ENCODE peak calls at places on chromosomes 6 and 20, in six cellular contexts. One of them, this sample, is unnamed.

GRCh38 chr6:20789162-20789561 is 254.9 kb downstream of the CDKAL1 start:
- DNase-seq in GM23338: no peak
- DNase-seq in HCT116: no peak
- DNase-seq in OCI-LY7: no peak
- DNase-seq in hepatocyte: peak; percentile 13
- DNase-seq in SK-N-SH: no peak
- DNase-seq in this sample: peak; percentile 31

GRCh38 chr6:81734081-81734480 is 18.4 kb downstream of the TENT5A start:
- DNase-seq in GM23338: peak; percentile 46
- DNase-seq in HCT116: no peak
- DNase-seq in OCI-LY7: no peak
- DNase-seq in hepatocyte: no peak
- DNase-seq in SK-N-SH: no peak
- DNase-seq in this sample: no peak

GRCh38 chr20:16279320-16279719 is 293.9 kb downstream of the KIF16B start:
- DNase-seq in GM23338: peak; percentile 45
- DNase-seq in HCT116: no peak
- DNase-seq in OCI-LY7: no peak
- DNase-seq in hepatocyte: no peak
- DNase-seq in SK-N-SH: no peak
- DNase-seq in this sample: no peak

GRCh38 chr6:137043710-137044365 is 927 bp downstream of the IL20RA start:
- DNase-seq in GM23338: peak; percentile 66
- DNase-seq in HCT116: no peak
- DNase-seq in OCI-LY7: no peak
- DNase-seq in hepatocyte: peak; percentile 34
- DNase-seq in SK-N-SH: no peak
- DNase-seq in this sample: peak; percentile 70

GRCh38 chr20:8421981-8422380 is 289.9 kb downstream of the PLCB1 start:
- DNase-seq in GM23338: no peak
- DNase-seq in HCT116: no peak
- DNase-seq in OCI-LY7: no peak
- DNase-seq in hepatocyte: no peak
- DNase-seq in SK-N-SH: no peak
- DNase-seq in this sample: peak; percentile 35

GRCh38 chr6:56387621-56388413 is 140.4 kb upstream of the COL21A1 start:
- DNase-seq in GM23338: no peak
- DNase-seq in HCT116: no peak
- DNase-seq in OCI-LY7: no peak
- DNase-seq in hepatocyte: peak; percentile 74
- DNase-seq in SK-N-SH: no peak
- DNase-seq in this sample: no peak

GRCh38 chr6:129744201-129744879 is 34.4 kb upstream of the ARHGAP18 start:
- DNase-seq in GM23338: peak; percentile 45
- DNase-seq in HCT116: peak; percentile 78
- DNase-seq in OCI-LY7: peak; percentile 37
- DNase-seq in hepatocyte: peak; percentile 29
- DNase-seq in SK-N-SH: no peak
- DNase-seq in this sample: peak; percentile 72

GRCh38 chr6:148307400-148307799 is 35.2 kb upstream of the SASH1 start:
- DNase-seq in GM23338: no peak
- DNase-seq in HCT116: no peak
- DNase-seq in OCI-LY7: no peak
- DNase-seq in hepatocyte: peak; percentile 18
- DNase-seq in SK-N-SH: no peak
- DNase-seq in this sample: peak; percentile 33

GRCh38 chr6:168619560-168620314 is 178.8 kb downstream of the SMOC2 start:
- DNase-seq in GM23338: no peak
- DNase-seq in HCT116: no peak
- DNase-seq in OCI-LY7: no peak
- DNase-seq in hepatocyte: no peak
- DNase-seq in SK-N-SH: no peak
- DNase-seq in this sample: no peak

GRCh38 chr6:107361568-107362270 is 97.6 kb downstream of the PDSS2 start:
- DNase-seq in GM23338: peak; percentile 35
- DNase-seq in HCT116: no peak
- DNase-seq in OCI-LY7: no peak
- DNase-seq in hepatocyte: no peak
- DNase-seq in SK-N-SH: no peak
- DNase-seq in this sample: peak; percentile 51

GRCh38 chr6:150069707-150070106 is 786 bp upstream of the ULBP3 start:
- DNase-seq in GM23338: no peak
- DNase-seq in HCT116: no peak
- DNase-seq in OCI-LY7: no peak
- DNase-seq in hepatocyte: peak; percentile 29
- DNase-seq in SK-N-SH: no peak
- DNase-seq in this sample: no peak

GRCh38 chr6:151263967-151264366 is 24.2 kb downstream of the AKAP12 start:
- DNase-seq in GM23338: peak; percentile 43
- DNase-seq in HCT116: no peak
- DNase-seq in OCI-LY7: no peak
- DNase-seq in hepatocyte: no peak
- DNase-seq in SK-N-SH: no peak
- DNase-seq in this sample: no peak

GRCh38 chr20:38881806-38882440 is 44.3 kb upstream of the FAM83D start:
- DNase-seq in GM23338: no peak
- DNase-seq in HCT116: no peak
- DNase-seq in OCI-LY7: no peak
- DNase-seq in hepatocyte: no peak
- DNase-seq in SK-N-SH: no peak
- DNase-seq in this sample: no peak

GRCh38 chr20:47667531-47668312 is 117.6 kb downstream of the SULF2 start:
- DNase-seq in GM23338: no peak
- DNase-seq in HCT116: no peak
- DNase-seq in OCI-LY7: no peak
- DNase-seq in hepatocyte: no peak
- DNase-seq in SK-N-SH: no peak
- DNase-seq in this sample: no peak

DNA sequence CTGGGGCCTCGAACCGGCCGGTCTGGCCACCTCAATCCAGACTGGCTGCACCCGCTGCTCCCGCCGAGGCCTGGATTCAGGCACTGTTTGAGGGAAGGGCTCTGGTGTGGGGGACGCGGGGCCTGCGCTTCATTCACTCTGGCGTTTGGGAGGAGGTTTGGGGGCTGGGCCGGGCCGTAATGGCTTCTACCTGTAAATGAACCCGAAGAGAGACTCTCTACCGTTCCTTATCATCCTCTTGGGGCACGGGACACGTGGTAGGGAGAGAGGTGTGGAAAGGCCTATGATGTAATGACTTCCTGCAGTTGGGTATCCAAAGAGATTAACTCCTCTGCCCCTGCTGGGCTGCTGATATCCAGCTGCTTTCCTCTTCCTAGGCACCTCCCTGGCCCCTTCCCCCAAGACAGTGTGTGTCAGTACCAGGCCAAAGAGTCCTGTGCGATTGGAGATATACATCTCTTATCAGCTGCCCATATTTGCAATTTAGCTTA is 1.8 kb downstream of the FOXO3 start:
- DNase-seq in GM23338: peak; percentile 94
- DNase-seq in HCT116: peak; percentile 69
- DNase-seq in OCI-LY7: no peak
- DNase-seq in hepatocyte: peak; percentile 87
- DNase-seq in SK-N-SH: peak; percentile 69
- DNase-seq in this sample: peak; percentile 71
- H3K27ac ChIP-seq in GM23338: no peak overlapping the region
- H3K27ac ChIP-seq in HCT116: peak overlapping the region; percentile 45
- H3K27ac ChIP-seq in OCI-LY7: no peak overlapping the region
- H3K27ac ChIP-seq in hepatocyte: peak overlapping the region; percentile 90
- H3K27ac ChIP-seq in SK-N-SH: peak overlapping the region; percentile 83
- H3K27ac ChIP-seq in this sample: peak overlapping the region; percentile 77

GRCh38 chr6:34276191-34276590 is 27.4 kb upstream of the SMIM29 start:
- DNase-seq in GM23338: no peak
- DNase-seq in HCT116: no peak
- DNase-seq in OCI-LY7: no peak
- DNase-seq in hepatocyte: no peak
- DNase-seq in SK-N-SH: no peak
- DNase-seq in this sample: no peak
- H3K9me2 ChIP-seq in GM23338: no peaks in the 10 kb centered on the region
- H3K9me2 ChIP-seq in HCT116: no peaks in the 10 kb centered on the region
- H3K9me2 ChIP-seq in OCI-LY7: no peaks in the 10 kb centered on the region
- H3K9me2 ChIP-seq in hepatocyte: no peaks in the 10 kb centered on the region
- H3K9me2 ChIP-seq in SK-N-SH: no peaks in the 10 kb centered on the region
- H3K9me2 ChIP-seq in this sample: no peaks in the 10 kb centered on the region

DNA sequence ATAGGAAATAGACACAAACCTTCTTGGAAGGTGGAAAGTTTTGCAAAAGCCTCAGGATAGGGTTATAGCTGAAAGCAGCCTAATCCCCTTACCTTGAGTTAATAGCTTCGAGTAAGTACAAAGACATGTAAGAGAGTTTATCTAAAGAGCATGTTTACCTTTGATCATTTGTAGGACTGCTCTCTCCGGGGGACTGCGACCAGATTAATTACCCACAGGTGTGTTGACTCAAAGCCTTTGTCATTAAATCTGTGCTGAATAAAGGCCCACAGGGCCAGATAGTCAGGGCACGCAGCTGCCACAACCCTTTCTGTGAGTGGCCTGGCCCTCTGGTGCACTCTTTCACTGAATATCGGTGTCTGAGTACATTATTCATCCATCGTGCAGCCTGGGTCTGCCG is 5.5 kb upstream of the MICA start:
- DNase-seq in GM23338: peak; percentile 35
- DNase-seq in HCT116: no peak
- DNase-seq in OCI-LY7: no peak
- DNase-seq in hepatocyte: no peak
- DNase-seq in SK-N-SH: no peak
- DNase-seq in this sample: peak; percentile 18
- H3K27ac ChIP-seq in GM23338: no peak overlapping the region
- H3K27ac ChIP-seq in HCT116: no peak overlapping the region
- H3K27ac ChIP-seq in OCI-LY7: no peak overlapping the region
- H3K27ac ChIP-seq in hepatocyte: no peak overlapping the region
- H3K27ac ChIP-seq in SK-N-SH: no peak overlapping the region
- H3K27ac ChIP-seq in this sample: peak overlapping the region; percentile 95

DNA sequence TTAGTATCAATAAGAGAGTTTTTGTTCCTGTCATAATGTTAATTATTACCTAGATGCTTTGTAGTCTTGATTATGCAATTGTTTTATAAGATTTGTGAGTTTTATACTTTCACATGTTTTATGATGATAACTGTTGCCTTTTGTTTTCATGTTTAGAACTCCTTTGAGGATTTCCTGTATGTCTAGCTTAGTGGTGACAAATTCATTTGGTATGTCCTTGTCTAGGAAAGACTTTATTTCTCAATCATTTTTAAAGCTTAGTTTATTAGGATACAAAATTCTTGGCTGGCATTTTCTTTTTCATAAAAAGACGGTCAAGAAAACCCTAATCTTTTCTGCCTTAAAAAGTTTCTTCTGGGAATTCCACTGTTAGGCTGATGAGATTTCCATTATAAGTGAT is 849.9 kb upstream of the EYS start:
- DNase-seq in GM23338: no peak
- DNase-seq in HCT116: no peak
- DNase-seq in OCI-LY7: no peak
- DNase-seq in hepatocyte: no peak
- DNase-seq in SK-N-SH: no peak
- DNase-seq in this sample: no peak
- H3K9me2 ChIP-seq in GM23338: peaks cover 6% of the 10 kb centered on the region
- H3K9me2 ChIP-seq in HCT116: no peaks in the 10 kb centered on the region
- H3K9me2 ChIP-seq in OCI-LY7: no peaks in the 10 kb centered on the region
- H3K9me2 ChIP-seq in hepatocyte: no peaks in the 10 kb centered on the region
- H3K9me2 ChIP-seq in SK-N-SH: peaks cover 2% of the 10 kb centered on the region
- H3K9me2 ChIP-seq in this sample: no peaks in the 10 kb centered on the region

GRCh38 chr20:54131675-54132611 is 41.8 kb downstream of the CYP24A1 start:
- DNase-seq in GM23338: no peak
- DNase-seq in HCT116: no peak
- DNase-seq in OCI-LY7: no peak
- DNase-seq in hepatocyte: no peak
- DNase-seq in SK-N-SH: no peak
- DNase-seq in this sample: peak; percentile 49

GRCh38 chr20:54134445-54135220 is 39.2 kb downstream of the CYP24A1 start:
- DNase-seq in GM23338: no peak
- DNase-seq in HCT116: peak; percentile 76
- DNase-seq in OCI-LY7: no peak
- DNase-seq in hepatocyte: no peak
- DNase-seq in SK-N-SH: no peak
- DNase-seq in this sample: peak; percentile 70

GRCh38 chr20:54129350-54129749 is 44.4 kb downstream of the CYP24A1 start:
- DNase-seq in GM23338: no peak
- DNase-seq in HCT116: no peak
- DNase-seq in OCI-LY7: no peak
- DNase-seq in hepatocyte: no peak
- DNase-seq in SK-N-SH: no peak
- DNase-seq in this sample: no peak

GRCh38 chr20:54133434-54134427 is 40.1 kb downstream of the CYP24A1 start:
- DNase-seq in GM23338: no peak
- DNase-seq in HCT116: peak; percentile 63
- DNase-seq in OCI-LY7: no peak
- DNase-seq in hepatocyte: peak; percentile 67
- DNase-seq in SK-N-SH: no peak
- DNase-seq in this sample: peak; percentile 64

DNA sequence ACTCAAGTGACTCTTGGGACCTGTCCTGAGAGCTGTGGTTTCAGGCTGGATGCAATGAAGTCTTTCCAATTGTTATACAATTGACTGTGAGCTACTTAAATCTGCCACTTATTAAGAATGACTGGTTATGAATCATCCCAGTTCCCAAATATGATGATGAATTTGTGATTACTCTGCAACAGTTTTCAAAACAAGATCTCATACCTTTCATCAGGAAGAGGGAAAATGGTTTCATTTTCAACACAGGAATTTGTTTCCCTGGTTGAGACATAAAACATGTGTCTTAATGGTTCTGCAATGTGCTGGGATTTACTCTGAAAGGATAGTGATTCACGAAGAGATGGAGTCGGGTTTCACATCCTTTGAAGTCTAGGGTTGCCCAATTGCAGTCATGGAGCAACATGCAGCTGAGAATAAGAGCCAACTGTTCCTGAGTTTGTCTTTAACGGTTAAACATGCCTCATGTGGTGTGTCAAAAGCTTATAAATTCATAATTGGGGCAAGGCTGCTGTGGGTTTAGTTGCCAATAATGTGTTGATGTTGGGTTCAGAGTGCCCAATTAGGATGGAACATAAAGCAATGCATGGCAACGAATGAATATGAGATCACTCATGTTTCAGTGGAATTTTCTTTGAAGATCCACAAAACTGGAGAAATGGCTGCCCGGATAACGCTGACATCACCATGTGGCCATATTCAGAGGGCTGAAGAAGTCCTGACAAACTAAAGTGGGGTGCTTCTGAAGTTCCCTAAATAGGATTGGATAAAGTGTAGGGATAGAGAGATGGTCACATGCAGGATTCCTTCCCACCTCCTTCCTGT is 41.0 kb downstream of the CYP24A1 start:
- DNase-seq in GM23338: peak; percentile 76
- DNase-seq in HCT116: peak; percentile 92
- DNase-seq in OCI-LY7: no peak
- DNase-seq in hepatocyte: peak; percentile 86
- DNase-seq in SK-N-SH: no peak
- DNase-seq in this sample: peak; percentile 98
- H3K27ac ChIP-seq in GM23338: no peak overlapping the region
- H3K27ac ChIP-seq in HCT116: peak overlapping the region; percentile 98
- H3K27ac ChIP-seq in OCI-LY7: no peak overlapping the region
- H3K27ac ChIP-seq in hepatocyte: peak overlapping the region; percentile 85
- H3K27ac ChIP-seq in SK-N-SH: peak overlapping the region; percentile 94
- H3K27ac ChIP-seq in this sample: peak overlapping the region; percentile 90

GRCh38 chr20:50776122-50776795 is 18.6 kb upstream of the BCAS4 start:
- DNase-seq in GM23338: no peak
- DNase-seq in HCT116: no peak
- DNase-seq in OCI-LY7: no peak
- DNase-seq in hepatocyte: no peak
- DNase-seq in SK-N-SH: no peak
- DNase-seq in this sample: no peak
- H3K9me2 ChIP-seq in GM23338: no peaks in the 10 kb centered on the region
- H3K9me2 ChIP-seq in HCT116: no peaks in the 10 kb centered on the region
- H3K9me2 ChIP-seq in OCI-LY7: no peaks in the 10 kb centered on the region
- H3K9me2 ChIP-seq in hepatocyte: no peaks in the 10 kb centered on the region
- H3K9me2 ChIP-seq in SK-N-SH: no peaks in the 10 kb centered on the region
- H3K9me2 ChIP-seq in this sample: no peaks in the 10 kb centered on the region

This sample was measured in GM23248.